ENCODE peak calls at places on chromosomes 11 and 22, in ten cellular contexts. S is fibroblast of lung, J is OCI-LY7, B is fibroblast of the aortic adventitia, T is BJ, Q is tibial artery, W is pancreas, V is fibroblast of villous mesenchyme, R is AG10803, E is retinal pigment epithelial cell. K is an unnamed sample.

GRCh38 chr11:37946155-37946766 is 1348.2 kb upstream of the RAG2 start:
- DNase-seq in R (peak; percentile 5), Q (no peak), J (peak; percentile 22), T (no peak), E (no peak), B (peak; percentile 41), V (peak; percentile 48), S (peak; percentile 27), W (peak; percentile 7), K (no peak)

GRCh38 chr11:41175304-41175972 is 284.0 kb downstream of the LRRC4C start:
- DNase-seq in R (no peak), E (no peak), T (no peak), W (no peak), V (no peak), J (no peak), Q (no peak), B (no peak), S (no peak), K (no peak)

GRCh38 chr11:102783016-102783415 is 2.6 kb upstream of the MMP10 start:
- DNase-seq in R (no peak), S (no peak), Q (no peak), B (no peak), J (no peak), T (no peak), V (no peak), E (no peak), W (no peak), K (no peak)

GRCh38 chr11:22082178-22082577 is 110.7 kb upstream of the ANO5 start:
- DNase-seq in J (no peak), R (no peak), E (no peak), S (no peak), Q (no peak), T (no peak), W (peak; percentile 13), V (no peak), B (no peak), K (no peak)

GRCh38 chr11:61771995-61772455 is 19.6 kb downstream of the MYRF start:
- DNase-seq in V (no peak), T (no peak), S (no peak), Q (no peak), W (no peak), B (no peak), E (no peak), J (no peak), R (no peak), K (no peak)

GRCh38 chr11:100612766-100613165 is 74.3 kb upstream of the ARHGAP42 start:
- DNase-seq in R (no peak), J (no peak), B (no peak), E (no peak), Q (no peak), S (no peak), W (no peak), V (no peak), T (no peak), K (no peak)

GRCh38 chr11:73553266-73553665 is 44.6 kb downstream of the FAM168A start:
- DNase-seq in E (no peak), W (no peak), Q (no peak), R (no peak), V (no peak), B (no peak), S (no peak), T (no peak), J (no peak), K (no peak)

GRCh38 chr11:44579172-44579804 is 13.8 kb downstream of the CD82 start:
- DNase-seq in Q (no peak), R (no peak), V (no peak), B (no peak), T (no peak), J (no peak), W (no peak), E (no peak), S (no peak), K (no peak)

GRCh38 chr22:31248965-31249940 is 37.2 kb downstream of the LIMK2 start:
- DNase-seq in J (no peak), V (peak; percentile 85), W (peak; percentile 32), T (no peak), B (peak; percentile 29), Q (no peak), S (peak; percentile 62), E (no peak), R (no peak), K (no peak)

GRCh38 chr22:43186272-43187170 is at the start of gene TTLL12:
- DNase-seq in S (peak; percentile 37), T (no peak), R (peak; percentile 60), V (peak; percentile 62), J (peak; percentile 74), B (peak; percentile 30), E (no peak), W (peak; percentile 56), Q (peak; percentile 38), K (no peak)

GRCh38 chr22:23796461-23796860 is 9.7 kb downstream of the SMARCB1 start:
- DNase-seq in T (no peak), Q (no peak), V (peak; percentile 96), B (no peak), S (no peak), J (no peak), E (no peak), W (no peak), R (peak; percentile 74), K (no peak)

GRCh38 chr11:75554258-75555022 is 7.6 kb upstream of the SERPINH1 start:
- DNase-seq in T (peak; percentile 99), R (peak; percentile 100), B (peak; percentile 100), W (peak; percentile 41), E (no peak), Q (peak; percentile 92), V (peak; percentile 100), S (peak; percentile 100), J (no peak), K (peak; percentile 99)

GRCh38 chr11:117410238-117410637 is 82.6 kb downstream of the CEP164 start:
- DNase-seq in Q (no peak), B (no peak), S (no peak), J (no peak), T (no peak), W (no peak), V (no peak), R (no peak), E (no peak), K (no peak)

GRCh38 chr11:67572305-67572704 is 11.3 kb upstream of the GSTP1 start:
- DNase-seq in W (no peak), T (no peak), S (no peak), J (no peak), E (no peak), V (no peak), B (no peak), R (no peak), Q (no peak), K (no peak)

GRCh38 chr11:64519541-64519940 is 71.5 kb upstream of the SLC22A12 start:
- DNase-seq in T (no peak), R (no peak), W (no peak), S (no peak), Q (no peak), B (no peak), E (no peak), J (no peak), V (no peak), K (no peak)

GRCh38 chr11:64518928-64519327 is 72.1 kb upstream of the SLC22A12 start:
- DNase-seq in E (no peak), W (no peak), T (no peak), B (no peak), J (no peak), S (no peak), Q (no peak), V (no peak), R (no peak), K (no peak)

GRCh38 chr11:64520013-64520412 is 71.0 kb upstream of the SLC22A12 start:
- DNase-seq in S (no peak), R (no peak), T (no peak), V (no peak), Q (no peak), J (no peak), E (no peak), B (no peak), W (no peak), K (no peak)

GRCh38 chr11:64514596-64514995 is 76.4 kb upstream of the SLC22A12 start:
- DNase-seq in S (no peak), Q (no peak), E (no peak), B (no peak), R (no peak), J (no peak), V (no peak), W (no peak), T (no peak), K (no peak)

GRCh38 chr11:64516226-64516625 is 74.8 kb upstream of the SLC22A12 start:
- DNase-seq in E (no peak), B (no peak), W (no peak), T (no peak), V (no peak), J (peak; percentile 31), Q (no peak), R (no peak), S (no peak), K (no peak)
- TF ChIP-seq CTCF in E (peak; percentile 20), B (no peak), W (no peak), T (no peak), V (peak; percentile 18), J (peak; percentile 70), Q (no peak), R (no peak), S (no peak), K (no peak)

DNA sequence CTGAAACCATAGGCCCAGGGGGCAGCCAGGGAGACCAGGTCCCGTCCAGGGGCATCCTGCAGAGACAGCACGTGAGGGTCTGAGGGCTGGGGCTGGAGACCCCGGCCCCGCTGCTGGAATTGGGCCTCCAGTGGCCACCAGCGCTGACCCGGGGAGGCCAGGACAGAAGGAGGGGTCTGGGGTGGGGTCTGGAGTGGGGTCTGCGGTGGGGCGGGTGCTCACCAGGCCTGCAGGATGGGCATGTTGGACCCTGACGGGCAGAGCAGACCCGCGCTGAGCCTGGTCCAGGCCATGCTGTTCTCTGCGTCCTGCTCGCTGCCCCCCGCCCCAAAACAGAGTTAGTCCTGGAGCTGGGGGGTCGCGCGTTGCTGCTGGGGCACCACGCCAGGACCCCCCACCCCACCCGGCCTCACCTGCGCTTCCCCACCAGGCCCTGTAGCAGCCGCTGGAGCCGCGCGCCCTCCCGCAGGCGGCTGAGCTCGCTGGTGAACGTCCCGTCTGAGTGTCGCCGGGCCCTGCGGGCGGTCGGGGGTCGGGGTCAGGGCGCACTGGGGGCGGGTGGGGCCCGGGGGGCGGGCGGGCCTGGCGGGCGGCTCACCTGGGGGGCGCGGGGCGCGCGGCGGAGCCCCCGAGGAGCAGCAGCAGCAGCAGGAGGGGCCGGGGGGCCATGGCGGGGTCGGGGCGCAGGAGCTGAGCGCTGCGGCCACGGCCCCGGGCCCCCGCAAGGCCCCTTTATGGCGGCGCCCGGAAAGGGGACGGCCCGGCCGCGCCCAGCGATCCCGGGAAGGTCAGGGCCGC is at the start of gene SCT:
- DNase-seq in Q (no peak), W (no peak), S (no peak), R (no peak), V (no peak), B (no peak), E (no peak), T (no peak), J (no peak), K (peak; percentile 72)
- H3K4me3 ChIP-seq in Q (no peak within 1 kb of the TSS), W (no peak within 1 kb of the TSS), S (no peak within 1 kb of the TSS), R (no peak within 1 kb of the TSS), V (no peak within 1 kb of the TSS), B (no peak within 1 kb of the TSS), E (no peak within 1 kb of the TSS), T (no peak within 1 kb of the TSS), J (no peak within 1 kb of the TSS), K (no peak within 1 kb of the TSS)

GRCh38 chr11:124640660-124641059 is 18.0 kb downstream of the TBRG1 start:
- DNase-seq in T (no peak), V (no peak), W (no peak), Q (no peak), J (no peak), B (no peak), R (no peak), S (no peak), E (no peak), K (no peak)
- TF ChIP-seq CTCF in T (no peak), V (no peak), W (no peak), Q (no peak), J (no peak), B (no peak), R (no peak), S (no peak), E (no peak), K (no peak)

GRCh38 chr22:26524870-26525269 is 12.6 kb upstream of the TFIP11 start:
- DNase-seq in S (no peak), J (no peak), W (no peak), T (no peak), E (no peak), B (no peak), V (no peak), R (no peak), Q (no peak), K (no peak)
- H3K4me3 ChIP-seq in S (no peak overlapping the region), J (no peak overlapping the region), W (no peak overlapping the region), T (no peak overlapping the region), E (no peak overlapping the region), B (no peak overlapping the region), V (no peak overlapping the region), R (no peak overlapping the region), Q (no peak overlapping the region), K (no peak overlapping the region)